ENCODE peak calls at places on chromosomes 1 and 21, in four cellular contexts. R, X, W and P are unnamed samples.

GRCh38 chr1:163896001-163896400 is 574.2 kb downstream of the NUF2 start:
- ATAC-seq in R (no peak), X (no peak), W (no peak), P (no peak)

GRCh38 chr21:42845296-42845965 is 33.9 kb downstream of the WDR4 start:
- ATAC-seq in R (peak), X (no peak), W (peak), P (no peak)

GRCh38 chr1:201782353-201782752 is 46.6 kb upstream of the IPO9 start:
- ATAC-seq in R (no peak), X (no peak), W (no peak), P (no peak)

GRCh38 chr1:248618878-248619277 is 16.0 kb downstream of the OR2T11 start:
- ATAC-seq in R (no peak), X (peak), W (peak), P (no peak)

GRCh38 chr1:230037261-230037660 is 29.8 kb upstream of the GALNT2 start:
- ATAC-seq in R (no peak), X (no peak), W (no peak), P (no peak)

GRCh38 chr1:46488343-46489168 is 1.1 kb upstream of the DMBX1 start:
- ATAC-seq in R (no peak), X (no peak), W (no peak), P (no peak)

GRCh38 chr1:70866522-70867256 is 180.9 kb downstream of the PTGER3 start:
- ATAC-seq in R (no peak), X (peak), W (peak), P (no peak)

GRCh38 chr1:167905182-167905581 is 8.8 kb downstream of the ADCY10 start:
- ATAC-seq in R (no peak), X (peak), W (no peak), P (no peak)

GRCh38 chr21:45432575-45433255 is 27.8 kb downstream of the COL18A1 start:
- ATAC-seq in R (peak), X (no peak), W (no peak), P (peak)

GRCh38 chr21:36060159-36060921 is at the start of gene SETD4:
- ATAC-seq in R (peak), X (peak), W (peak), P (peak)

GRCh38 chr21:45011911-45012660 is 62.3 kb upstream of the ADARB1 start:
- ATAC-seq in R (peak), X (peak), W (peak), P (peak)

GRCh38 chr1:119799003-119799402 is 12.3 kb downstream of the REG4 start:
- ATAC-seq in R (no peak), X (no peak), W (no peak), P (no peak)

GRCh38 chr1:7418442-7419080 is 352.5 kb upstream of the VAMP3 start:
- ATAC-seq in R (no peak), X (no peak), W (no peak), P (no peak)

GRCh38 chr1:92599184-92599583 is 112.5 kb upstream of the GFI1 start:
- ATAC-seq in R (no peak), X (no peak), W (no peak), P (no peak)

GRCh38 chr1:211928993-211929637 is 98.6 kb upstream of the LPGAT1 start:
- ATAC-seq in R (no peak), X (peak), W (peak), P (no peak)

GRCh38 chr1:10796029-10796944 is at the start of gene CASZ1:
- ATAC-seq in R (peak), X (peak), W (peak), P (peak)

GRCh38 chr1:10471411-10472219 is 714 bp downstream of the DFFA start:
- ATAC-seq in R (no peak), X (no peak), W (peak), P (peak)

GRCh38 chr1:65688215-65688566 is 104.5 kb upstream of the PDE4B start:
- ATAC-seq in R (no peak), X (no peak), W (no peak), P (no peak)

GRCh38 chr21:42255038-42255601 is 36.2 kb downstream of the ABCG1 start:
- ATAC-seq in R (no peak), X (no peak), W (no peak), P (no peak)

GRCh38 chr1:156371553-156372264 is 2.7 kb downstream of the RHBG start:
- ATAC-seq in R (no peak), X (peak), W (no peak), P (no peak)

GRCh38 chr1:116983678-116984077 is 17.9 kb upstream of the CD101 start:
- ATAC-seq in R (peak), X (no peak), W (no peak), P (no peak)

GRCh38 chr1:54871275-54872040 is 15.5 kb downstream of the DHCR24 start:
- ATAC-seq in R (no peak), X (no peak), W (no peak), P (no peak)

GRCh38 chr21:33878824-33879223 is 36.8 kb downstream of the ATP5PO start:
- ATAC-seq in R (no peak), X (no peak), W (no peak), P (no peak)

GRCh38 chr1:108142773-108143394 is 57.3 kb downstream of the SLC25A24 start:
- ATAC-seq in R (no peak), X (no peak), W (no peak), P (no peak)

GRCh38 chr1:71088645-71089287 is 7.9 kb upstream of the ZRANB2 start:
- ATAC-seq in R (no peak), X (peak), W (no peak), P (no peak)

GRCh38 chr1:38053416-38054091 is 7.0 kb upstream of the POU3F1 start:
- ATAC-seq in R (no peak), X (no peak), W (no peak), P (no peak)

DNA sequence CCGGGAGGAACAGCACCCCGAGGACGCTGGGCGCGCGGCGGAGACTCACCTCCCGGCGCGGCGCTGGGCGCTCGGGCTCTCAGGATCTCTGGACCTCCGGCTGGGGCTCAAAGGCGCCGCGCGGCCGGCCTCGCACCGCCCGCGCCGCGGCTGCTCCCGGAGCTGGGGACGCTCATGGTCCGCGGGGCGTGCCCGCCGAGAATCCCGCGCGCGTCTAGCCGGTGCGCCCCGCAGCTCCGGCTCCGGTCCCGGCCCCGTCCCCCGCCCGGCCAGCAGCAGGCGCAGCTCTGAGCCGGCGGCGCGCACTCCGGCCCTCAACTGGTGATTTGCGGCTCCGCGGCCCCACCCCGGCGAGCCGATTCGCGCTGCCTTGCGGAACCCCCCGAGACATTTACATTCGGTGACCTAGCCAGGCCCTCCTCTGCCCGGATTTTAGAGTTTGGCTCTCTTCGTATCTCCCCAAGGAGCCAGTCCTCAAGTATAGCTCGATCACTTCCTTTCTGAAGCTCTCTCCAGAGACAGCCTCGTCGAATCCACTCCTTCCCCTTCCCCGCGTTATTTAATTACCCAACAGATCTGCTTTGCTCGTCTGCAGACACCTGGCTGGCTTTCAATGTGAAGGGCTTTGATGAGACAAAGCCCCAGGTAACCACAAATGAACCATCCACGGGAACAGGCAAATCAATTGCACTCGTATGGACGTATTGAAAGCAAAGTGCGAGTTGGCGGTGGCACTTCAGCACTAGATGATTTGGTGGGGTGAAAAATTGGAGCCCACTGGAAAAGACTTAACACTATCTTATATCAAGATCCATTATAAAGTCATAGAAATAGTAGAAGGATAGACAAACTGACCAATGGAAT is at the start of gene BCAR3:
- ATAC-seq in R (peak), X (peak), W (peak), P (peak)
- TF ChIP-seq POLR2A in R (peak), X (peak), W (peak), P (peak)

DNA sequence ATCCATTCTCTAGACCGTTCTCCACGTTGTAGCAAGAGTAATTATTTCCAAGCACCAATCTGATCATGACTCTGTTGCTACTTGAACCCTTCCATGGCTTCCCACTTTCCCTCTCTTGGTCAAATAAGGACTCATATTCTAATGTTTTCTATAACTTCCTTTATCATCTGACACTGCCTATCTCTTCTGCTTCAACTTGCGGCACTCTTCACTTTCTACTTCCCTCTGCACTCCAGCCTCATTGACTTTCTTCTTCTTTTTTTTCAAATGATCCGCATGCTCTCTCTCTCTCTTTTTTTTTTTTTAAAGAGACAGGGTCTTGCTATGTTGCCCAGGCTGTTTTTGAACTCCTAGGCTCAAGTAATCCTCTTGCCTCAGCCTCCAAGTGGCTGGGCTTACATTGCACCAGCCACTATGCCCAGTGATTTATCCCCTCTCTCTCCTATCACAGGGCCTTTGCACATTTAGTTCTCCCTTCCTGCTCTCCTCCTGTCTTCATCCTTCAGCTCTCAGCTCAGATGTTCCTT is 7.3 kb upstream of the IL10 start:
- ATAC-seq in R (no peak), X (peak), W (no peak), P (no peak)
- TF ChIP-seq POLR2A in R (no peak), X (no peak), W (no peak), P (no peak)

DNA sequence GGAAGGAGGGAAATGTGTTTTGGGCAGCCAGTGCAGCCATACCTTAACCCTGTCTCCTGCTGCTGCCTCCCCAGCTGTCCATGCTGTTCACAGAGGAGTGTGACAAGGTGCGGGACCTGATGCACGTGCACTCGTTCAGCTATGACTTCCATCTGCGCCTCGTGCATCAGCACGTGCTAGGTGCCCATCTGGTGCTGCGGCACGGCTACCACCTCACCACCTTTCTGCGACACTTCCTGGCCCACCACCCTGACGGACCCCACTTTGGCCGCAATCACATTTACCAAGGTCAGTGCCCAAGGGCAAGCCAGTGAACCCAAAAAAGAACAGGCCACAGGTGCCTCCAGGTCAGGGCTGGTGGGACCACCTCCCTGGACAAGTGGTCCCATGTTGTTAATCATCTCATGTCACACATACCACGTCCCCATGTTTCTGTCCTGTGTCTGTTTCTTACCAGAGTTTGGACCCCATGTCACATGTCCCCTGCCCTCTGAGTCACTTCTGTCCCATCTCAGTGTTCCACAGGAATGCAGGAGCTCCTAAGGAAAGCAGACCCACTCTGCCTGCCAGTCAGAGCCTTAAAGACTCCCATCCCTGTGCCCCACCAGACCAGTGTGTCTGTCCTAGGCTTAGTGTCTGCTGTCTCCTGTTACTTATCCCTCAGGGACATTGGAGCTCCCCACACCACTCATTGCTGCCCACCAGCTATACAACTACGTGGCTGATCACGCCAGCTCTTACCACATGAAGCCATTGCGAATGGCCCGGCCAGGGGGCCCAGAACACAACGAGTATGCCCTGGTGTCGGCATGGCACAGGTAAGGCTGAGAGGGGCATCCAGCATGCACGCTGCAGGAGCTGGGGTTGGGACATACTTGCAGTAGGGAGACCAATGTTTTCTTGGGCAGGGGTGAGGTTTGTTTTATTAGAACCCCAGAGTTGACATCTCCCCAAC is 6.6 kb downstream of the HYI start:
- ATAC-seq in R (no peak), X (no peak), W (no peak), P (no peak)
- TF ChIP-seq POLR2A in R (no peak), X (no peak), W (no peak), P (no peak)

GRCh38 chr1:14876747-14877146 is 276.8 kb upstream of the TMEM51 start:
- ATAC-seq in R (no peak), X (no peak), W (no peak), P (no peak)
- TF ChIP-seq POLR2A in R (no peak), X (no peak), W (no peak), P (no peak)

GRCh38 chr1:35268282-35269189 is at the start of gene ZMYM4:
- ATAC-seq in R (peak), X (peak), W (peak), P (peak)
- TF ChIP-seq POLR2A in R (peak), X (peak), W (peak), P (peak)

GRCh38 chr1:31577515-31578191 is 1.3 kb downstream of the TINAGL1 start:
- ATAC-seq in R (peak), X (no peak), W (no peak), P (peak)

GRCh38 chr1:31576743-31577455 is 584 bp downstream of the TINAGL1 start:
- ATAC-seq in R (no peak), X (no peak), W (no peak), P (no peak)

GRCh38 chr1:31575373-31576140 is 758 bp upstream of the TINAGL1 start:
- ATAC-seq in R (no peak), X (peak), W (peak), P (no peak)

GRCh38 chr1:31574749-31575372 is 1.5 kb upstream of the TINAGL1 start:
- ATAC-seq in R (no peak), X (no peak), W (no peak), P (no peak)

GRCh38 chr1:31576201-31576669 is at the start of gene TINAGL1:
- ATAC-seq in R (peak), X (peak), W (peak), P (peak)
- TF ChIP-seq POLR2A in R (peak), X (peak), W (peak), P (peak)

GRCh38 chr1:218585565-218586184 is 240.5 kb downstream of the TGFB2 start:
- ATAC-seq in R (peak), X (peak), W (no peak), P (peak)
- TF ChIP-seq POLR2A in R (no peak), X (no peak), W (no peak), P (no peak)

DNA sequence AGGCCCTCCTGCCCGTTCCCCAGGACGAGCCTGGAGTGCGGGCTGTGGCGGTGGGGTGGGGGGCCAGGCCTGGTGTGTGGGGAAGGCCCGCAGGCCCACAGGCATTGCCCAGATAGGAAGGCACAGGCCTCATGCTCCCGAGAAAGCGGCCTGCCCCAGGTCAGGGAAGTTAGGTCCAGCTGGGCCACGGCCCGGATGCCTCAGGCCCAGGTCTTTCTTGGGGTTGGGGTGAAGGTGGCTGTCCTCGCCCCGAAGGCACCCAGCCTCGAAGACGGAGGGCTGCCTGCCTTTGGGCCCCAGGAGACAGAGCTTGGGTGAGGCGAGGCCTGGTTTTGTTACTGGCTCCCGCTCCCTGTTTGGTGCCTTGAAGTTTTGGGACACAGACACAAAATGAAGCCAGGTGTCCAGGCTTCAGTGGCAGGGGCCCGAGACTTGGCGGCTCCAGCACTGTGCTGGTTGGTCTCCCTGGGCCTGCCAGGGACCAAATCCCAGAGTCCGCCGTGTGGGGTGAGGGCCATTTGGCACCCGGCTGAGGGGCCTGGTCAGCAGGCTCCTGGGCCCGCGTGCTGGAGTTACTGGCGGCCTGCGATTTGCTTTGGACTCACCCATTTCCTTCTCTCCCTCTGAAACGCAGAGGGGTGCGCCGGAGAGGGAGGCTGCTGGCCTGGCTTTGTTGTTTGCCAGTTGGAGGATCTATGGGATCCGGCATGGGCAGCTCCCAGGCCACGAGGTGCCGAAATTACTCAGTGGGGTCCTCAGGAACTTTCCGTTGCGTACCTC is 2.0 kb downstream of the SKI start:
- ATAC-seq in R (no peak), X (no peak), W (no peak), P (no peak)
- TF ChIP-seq POLR2A in R (no peak), X (peak), W (no peak), P (peak)

GRCh38 chr1:33032126-33032869 is 4.4 kb downstream of the AK2 start:
- ATAC-seq in R (no peak), X (no peak), W (no peak), P (no peak)

GRCh38 chr1:33039840-33040239 is 3.2 kb upstream of the AK2 start:
- ATAC-seq in R (no peak), X (no peak), W (no peak), P (no peak)

GRCh38 chr1:33036051-33036525 is 595 bp downstream of the AK2 start:
- ATAC-seq in R (no peak), X (peak), W (no peak), P (no peak)

GRCh38 chr1:33041026-33041425 is 4.3 kb upstream of the AK2 start:
- ATAC-seq in R (no peak), X (no peak), W (no peak), P (no peak)

GRCh38 chr1:33036526-33037503 is at the start of gene AK2:
- ATAC-seq in R (peak), X (peak), W (peak), P (peak)
- TF ChIP-seq POLR2A in R (peak), X (peak), W (peak), P (peak)

GRCh38 chr1:174964261-174964984 is 35.3 kb upstream of the CACYBP start:
- ATAC-seq in R (peak), X (peak), W (peak), P (peak)
- TF ChIP-seq POLR2A in R (no peak), X (peak), W (no peak), P (peak)